ENCODE peak calls at places on chromosomes 12 and 14, in seven cellular contexts. N, Q, Y, C, P, T and M are unnamed samples.

GRCh38 chr12:11812558-11813421 is 163.3 kb downstream of the ETV6 start:
- DNase-seq in Q (no peak), N (peak), P (no peak), Y (peak), C (no peak), T (peak), M (no peak)

GRCh38 chr12:30978639-30979038 is 52.1 kb downstream of the TSPAN11 start:
- DNase-seq in Q (no peak), Y (no peak), T (no peak), C (no peak), N (peak), P (no peak), M (no peak)

GRCh38 chr12:124636138-124636968 is 68.9 kb upstream of the NCOR2 start:
- DNase-seq in T (no peak), C (peak), Y (no peak), P (peak), N (no peak), Q (peak), M (no peak)

GRCh38 chr14:85439696-85440328 is 90.1 kb upstream of the FLRT2 start:
- DNase-seq in Q (no peak), T (no peak), N (no peak), C (no peak), P (no peak), Y (no peak), M (peak)

GRCh38 chr12:49808686-49809368 is 19.4 kb downstream of the NCKAP5L start:
- DNase-seq in P (no peak), N (no peak), T (no peak), Y (no peak), Q (no peak), C (no peak), M (no peak)

GRCh38 chr14:63650336-63650952 is 8.8 kb upstream of the WDR89 start:
- DNase-seq in C (no peak), Y (no peak), N (no peak), Q (peak), T (no peak), P (no peak), M (no peak)

GRCh38 chr14:71437870-71438269 is 494.4 kb upstream of the RGS6 start:
- DNase-seq in Q (no peak), T (no peak), Y (no peak), N (no peak), C (no peak), P (no peak), M (no peak)

GRCh38 chr14:94867931-94868597 is 98.2 kb upstream of the GSC start:
- DNase-seq in T (no peak), Q (no peak), N (no peak), C (no peak), Y (no peak), P (no peak), M (no peak)

GRCh38 chr14:27917896-27918295 is 848.7 kb upstream of the FOXG1 start:
- DNase-seq in Y (no peak), P (no peak), N (no peak), C (no peak), T (no peak), Q (no peak), M (peak)

DNA sequence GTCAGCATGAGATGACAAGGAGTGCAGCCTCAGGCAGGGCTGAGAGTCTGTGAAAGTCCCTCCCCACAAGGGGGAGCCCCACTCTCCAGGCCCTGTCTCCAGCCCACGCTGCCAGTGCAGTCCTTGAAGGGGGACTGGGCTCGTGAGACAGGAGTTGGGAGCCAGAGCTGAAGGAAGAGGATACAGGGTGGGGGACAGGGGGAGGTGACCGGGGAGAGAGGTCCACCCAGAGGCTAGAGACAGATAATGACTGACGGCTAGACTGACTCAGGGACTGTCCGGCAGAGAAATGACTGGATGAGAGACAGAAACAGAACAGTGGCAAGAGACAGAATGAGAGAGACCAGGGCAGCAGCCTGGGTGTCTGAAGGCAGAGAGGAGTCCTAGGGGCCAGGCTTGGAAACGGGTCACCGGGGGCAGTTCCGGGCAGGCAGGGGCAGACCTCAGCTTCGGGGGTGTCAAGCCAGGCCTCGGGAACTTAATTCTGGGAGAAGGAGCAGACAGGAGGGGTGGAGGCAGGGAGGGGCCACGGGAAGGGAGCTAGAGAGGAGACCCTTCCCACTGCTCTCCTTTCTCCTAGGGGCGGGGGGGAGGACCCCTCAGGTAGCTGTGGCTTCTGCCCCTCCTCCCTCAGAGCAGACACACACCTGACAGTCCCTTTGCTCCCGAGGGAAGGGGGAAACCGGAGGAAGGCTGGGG is 914 bp downstream of the CDH24 start:
- DNase-seq in Q (no peak), C (peak), T (peak), P (peak), Y (peak), N (peak), M (peak)
- TF ChIP-seq JUND in Q (no peak), C (peak), T (no peak), P (no peak), Y (no peak), N (no peak), M (no peak)

GRCh38 chr14:57060276-57060956 is 208.3 kb downstream of the EXOC5 start:
- DNase-seq in P (no peak), N (no peak), Y (no peak), C (peak), Q (peak), T (no peak), M (no peak)
- TF ChIP-seq JUND in P (no peak), N (no peak), Y (no peak), C (no peak), Q (peak), T (no peak), M (no peak)

GRCh38 chr12:53543539-53543938 is 36.3 kb upstream of the NPFF start:
- DNase-seq in P (peak), Y (peak), Q (peak), C (peak), T (peak), N (peak), M (peak)

GRCh38 chr12:53539526-53539925 is 32.2 kb upstream of the NPFF start:
- DNase-seq in C (no peak), Y (no peak), Q (no peak), T (no peak), P (no peak), N (no peak), M (no peak)

GRCh38 chr12:53536962-53537361 is 29.7 kb upstream of the NPFF start:
- DNase-seq in N (no peak), P (no peak), T (no peak), Y (no peak), C (no peak), Q (no peak), M (no peak)

GRCh38 chr12:53533476-53533875 is 26.2 kb upstream of the NPFF start:
- DNase-seq in P (no peak), C (no peak), T (no peak), Q (no peak), N (no peak), Y (no peak), M (no peak)

DNA sequence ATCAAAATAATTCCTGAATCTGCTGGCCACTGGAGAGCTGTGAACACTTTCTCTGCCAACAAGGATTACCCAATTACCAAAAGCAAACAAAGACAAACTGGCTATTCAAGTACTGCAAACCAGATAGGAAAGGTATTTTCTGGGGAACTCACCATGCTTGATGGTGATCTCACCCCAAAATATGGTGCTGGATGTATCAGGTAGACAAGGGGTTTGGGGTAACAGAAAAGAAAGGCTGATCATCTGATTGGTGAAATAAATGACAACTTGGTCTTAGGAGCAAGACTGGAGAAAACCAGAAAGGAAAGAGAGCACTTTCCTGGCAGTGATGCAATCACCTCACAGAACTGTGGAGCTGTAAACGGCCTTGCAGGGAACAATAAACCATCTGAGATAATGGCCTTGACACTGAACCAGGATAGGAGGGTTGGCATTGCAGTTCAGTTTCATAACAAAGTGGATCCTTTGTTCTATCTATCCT is 31.0 kb upstream of the NPFF start:
- DNase-seq in P (no peak), Q (no peak), Y (peak), T (no peak), C (no peak), N (no peak), M (peak)
- TF ChIP-seq JUND in P (no peak), Q (no peak), Y (no peak), T (no peak), C (peak), N (no peak), M (peak)

GRCh38 chr12:3204716-3205617 is 127.8 kb downstream of the TSPAN9 start:
- DNase-seq in C (no peak), Y (no peak), T (no peak), P (no peak), N (peak), Q (no peak), M (no peak)

GRCh38 chr12:3202734-3203446 is 125.7 kb downstream of the TSPAN9 start:
- DNase-seq in Q (no peak), T (peak), N (peak), C (peak), P (no peak), Y (peak), M (peak)

GRCh38 chr12:3203713-3204112 is 126.5 kb downstream of the TSPAN9 start:
- DNase-seq in Q (no peak), C (no peak), Y (no peak), T (no peak), P (no peak), N (no peak), M (no peak)

GRCh38 chr12:3205742-3206519 is 128.8 kb downstream of the TSPAN9 start:
- DNase-seq in P (no peak), C (no peak), Y (no peak), N (no peak), Q (no peak), T (no peak), M (no peak)

GRCh38 chr12:3204143-3204542 is 127.0 kb downstream of the TSPAN9 start:
- DNase-seq in Q (no peak), C (no peak), N (no peak), T (no peak), P (peak), Y (no peak), M (peak)
- TF ChIP-seq JUND in Q (no peak), C (no peak), N (no peak), T (no peak), P (no peak), Y (no peak), M (no peak)

GRCh38 chr12:64943686-64944085 is 119.2 kb downstream of the TBC1D30 start:
- DNase-seq in Q (no peak), P (no peak), N (no peak), C (no peak), T (no peak), Y (no peak), M (no peak)
- TF ChIP-seq JUND in Q (no peak), P (no peak), N (no peak), C (no peak), T (no peak), Y (no peak), M (no peak)

GRCh38 chr12:20212658-20213387 is 155.5 kb upstream of the PDE3A start:
- DNase-seq in C (no peak), T (peak), N (peak), P (peak), Q (no peak), Y (no peak), M (no peak)
- TF ChIP-seq JUND in C (no peak), T (peak), N (peak), P (peak), Q (no peak), Y (no peak), M (no peak)

GRCh38 chr12:47725091-47725772 is at the start of gene ENDOU:
- DNase-seq in P (no peak), T (no peak), Q (no peak), C (no peak), Y (no peak), N (no peak), M (no peak)

GRCh38 chr12:47722926-47723631 is 2.2 kb downstream of the ENDOU start:
- DNase-seq in Q (no peak), N (no peak), T (no peak), Y (no peak), C (no peak), P (no peak), M (no peak)

GRCh38 chr12:47718531-47718930 is 6.8 kb downstream of the ENDOU start:
- DNase-seq in N (no peak), Q (no peak), C (no peak), Y (no peak), T (peak), P (no peak), M (no peak)

GRCh38 chr12:47722136-47722834 is 3.0 kb downstream of the ENDOU start:
- DNase-seq in N (no peak), P (no peak), Q (no peak), T (no peak), C (no peak), Y (no peak), M (peak)

GRCh38 chr12:47721431-47721973 is 3.8 kb downstream of the ENDOU start:
- DNase-seq in Q (no peak), C (no peak), N (no peak), Y (no peak), T (no peak), P (no peak), M (no peak)
- TF ChIP-seq JUND in Q (no peak), C (no peak), N (no peak), Y (no peak), T (no peak), P (no peak), M (no peak)

GRCh38 chr12:92928431-92928961 is 599 bp downstream of the EEA1 start:
- DNase-seq in Y (no peak), N (peak), T (peak), Q (no peak), C (peak), P (no peak), M (peak)

GRCh38 chr12:92928962-92929915 is at the start of gene EEA1:
- DNase-seq in C (peak), N (peak), T (peak), Y (peak), P (peak), Q (peak), M (peak)

GRCh38 chr12:92927055-92927435 is 2.0 kb downstream of the EEA1 start:
- DNase-seq in C (no peak), P (no peak), N (peak), Q (peak), T (no peak), Y (peak), M (no peak)

GRCh38 chr12:92926549-92926948 is 2.5 kb downstream of the EEA1 start:
- DNase-seq in N (no peak), P (no peak), Y (no peak), T (no peak), C (no peak), Q (no peak), M (no peak)

GRCh38 chr12:92927436-92928116 is 1.5 kb downstream of the EEA1 start:
- DNase-seq in P (no peak), Q (no peak), C (peak), N (no peak), T (no peak), Y (peak), M (no peak)
- TF ChIP-seq JUND in P (no peak), Q (no peak), C (peak), N (peak), T (peak), Y (no peak), M (no peak)

DNA sequence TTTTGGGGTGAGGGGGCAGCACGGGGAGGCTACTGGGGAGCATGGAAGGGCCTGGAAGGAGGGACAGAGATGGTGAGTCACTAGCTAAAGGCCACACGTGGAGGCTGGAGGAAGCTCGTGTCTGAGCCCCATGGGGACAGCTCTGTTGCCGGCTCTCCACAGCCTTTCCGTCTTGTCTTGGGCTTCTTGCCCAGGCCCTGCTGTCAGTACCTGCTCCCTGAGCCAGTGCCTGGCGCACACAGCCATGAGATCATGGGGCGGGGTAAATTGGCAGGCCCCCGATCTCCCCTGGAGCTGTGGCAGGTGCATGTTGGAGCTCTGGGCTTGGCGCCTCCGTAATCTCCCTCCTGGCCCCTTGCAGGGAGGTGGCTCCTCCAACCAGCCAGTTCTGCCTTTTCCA is 16.1 kb upstream of the KRT80 start:
- DNase-seq in Q (no peak), C (no peak), N (no peak), P (no peak), T (no peak), Y (no peak), M (no peak)
- TF ChIP-seq JUND in Q (no peak), C (no peak), N (no peak), P (no peak), T (no peak), Y (no peak), M (no peak)